ENCODE peak calls at places on chromosomes 6 and 20, in four cellular contexts. One of them, this sample, is unnamed.
A peak's percentile ranks its signal among the peaks of the same experiment; 100 is the strongest.

GRCh38 chr6:81486234-81486633 is 266.2 kb downstream of the TENT5A start:
- DNase-seq in osteoblast: no peak
- DNase-seq in fibroblast of lung: no peak
- DNase-seq in CD8-positive, alpha-beta T cell: no peak
- DNase-seq in this sample: no peak

GRCh38 chr6:31321820-31322219 is 35.2 kb downstream of the HLA-B start:
- DNase-seq in fibroblast of lung: no peak
- DNase-seq in osteoblast: no peak
- DNase-seq in CD8-positive, alpha-beta T cell: no peak
- DNase-seq in this sample: no peak

GRCh38 chr6:31585531-31585930 is 546 bp upstream of the LST1 start:
- DNase-seq in osteoblast: peak; percentile 30
- DNase-seq in CD8-positive, alpha-beta T cell: no peak
- DNase-seq in fibroblast of lung: no peak
- DNase-seq in this sample: no peak

GRCh38 chr20:46999821-47000465 is 105.3 kb downstream of the EYA2 start:
- DNase-seq in fibroblast of lung: no peak
- DNase-seq in CD8-positive, alpha-beta T cell: no peak
- DNase-seq in osteoblast: no peak
- DNase-seq in this sample: no peak

GRCh38 chr6:126210398-126211075 is 129.4 kb upstream of the CENPW start:
- DNase-seq in CD8-positive, alpha-beta T cell: no peak
- DNase-seq in fibroblast of lung: peak; percentile 5
- DNase-seq in osteoblast: no peak
- DNase-seq in this sample: no peak

GRCh38 chr20:6651016-6651415 is 116.5 kb upstream of the BMP2 start:
- DNase-seq in fibroblast of lung: peak; percentile 89
- DNase-seq in osteoblast: peak; percentile 34
- DNase-seq in CD8-positive, alpha-beta T cell: no peak
- DNase-seq in this sample: no peak

GRCh38 chr6:112041535-112041934 is 12.4 kb upstream of the CCN6 start:
- DNase-seq in CD8-positive, alpha-beta T cell: no peak
- DNase-seq in osteoblast: peak; percentile 10
- DNase-seq in fibroblast of lung: no peak
- DNase-seq in this sample: no peak

GRCh38 chr6:119467478-119468081 is 118.0 kb upstream of the MAN1A1 start:
- DNase-seq in osteoblast: no peak
- DNase-seq in fibroblast of lung: peak; percentile 74
- DNase-seq in CD8-positive, alpha-beta T cell: no peak
- DNase-seq in this sample: no peak

GRCh38 chr6:134722996-134723871 is 226.7 kb downstream of the ALDH8A1 start:
- DNase-seq in fibroblast of lung: peak; percentile 43
- DNase-seq in osteoblast: no peak
- DNase-seq in CD8-positive, alpha-beta T cell: no peak
- DNase-seq in this sample: no peak

GRCh38 chr6:3619800-3620199 is 131.7 kb downstream of the PXDC1 start:
- DNase-seq in osteoblast: no peak
- DNase-seq in CD8-positive, alpha-beta T cell: no peak
- DNase-seq in fibroblast of lung: no peak
- DNase-seq in this sample: peak; percentile 29

GRCh38 chr6:110560239-110561015 is 84.0 kb upstream of the SLC22A16 start:
- DNase-seq in fibroblast of lung: no peak
- DNase-seq in CD8-positive, alpha-beta T cell: no peak
- DNase-seq in osteoblast: no peak
- DNase-seq in this sample: no peak

GRCh38 chr6:55511124-55511820 is 67.7 kb downstream of the HMGCLL1 start:
- DNase-seq in fibroblast of lung: no peak
- DNase-seq in CD8-positive, alpha-beta T cell: no peak
- DNase-seq in osteoblast: no peak
- DNase-seq in this sample: no peak

GRCh38 chr6:55512904-55513303 is 66.1 kb downstream of the HMGCLL1 start:
- DNase-seq in CD8-positive, alpha-beta T cell: no peak
- DNase-seq in osteoblast: no peak
- DNase-seq in fibroblast of lung: no peak
- DNase-seq in this sample: no peak
- TF ChIP-seq CTCF in CD8-positive, alpha-beta T cell: no peak
- TF ChIP-seq CTCF in osteoblast: no peak
- TF ChIP-seq CTCF in fibroblast of lung: no peak
- TF ChIP-seq CTCF in this sample: no peak

GRCh38 chr6:139984317-139984716 is 609.9 kb upstream of the CITED2 start:
- DNase-seq in CD8-positive, alpha-beta T cell: no peak
- DNase-seq in fibroblast of lung: no peak
- DNase-seq in osteoblast: no peak
- DNase-seq in this sample: no peak
- H3K27ac ChIP-seq in CD8-positive, alpha-beta T cell: no peak overlapping the region
- H3K27ac ChIP-seq in fibroblast of lung: peak overlapping the region; percentile 51
- H3K27ac ChIP-seq in osteoblast: peak overlapping the region; percentile 85
- H3K27ac ChIP-seq in this sample: peak overlapping the region; percentile 85

DNA sequence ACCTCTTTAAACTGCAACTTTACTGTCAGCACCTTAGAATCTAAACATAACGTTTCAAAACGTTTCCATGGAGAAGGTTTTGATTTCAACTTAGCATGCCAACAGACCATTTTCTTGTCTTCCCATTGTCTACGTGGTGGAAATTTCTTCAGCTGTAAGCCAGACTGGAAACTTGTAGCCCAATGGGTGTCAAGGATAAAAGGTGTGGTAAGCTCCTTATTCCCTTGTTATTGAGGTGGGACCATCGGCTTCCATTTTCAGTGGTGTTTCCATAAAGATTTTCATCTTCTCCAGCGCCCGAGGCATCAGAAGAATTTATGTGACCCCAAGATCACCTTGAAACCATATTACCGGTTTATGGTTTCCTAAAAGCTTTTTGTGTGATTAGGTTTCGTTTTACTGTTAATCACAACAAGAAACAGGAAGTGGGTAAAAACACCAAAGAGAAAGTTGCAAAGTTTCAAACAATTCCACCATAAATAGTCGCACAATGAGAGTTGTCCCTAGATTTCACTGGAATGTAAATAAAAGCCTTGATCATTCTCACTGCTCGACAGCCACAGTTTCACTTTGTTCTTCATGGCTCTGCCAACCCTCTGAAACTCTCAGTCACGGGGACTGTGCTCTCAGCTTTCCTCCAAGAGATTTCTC is 62.9 kb upstream of the CD2AP start:
- DNase-seq in osteoblast: peak; percentile 55
- DNase-seq in CD8-positive, alpha-beta T cell: no peak
- DNase-seq in fibroblast of lung: peak; percentile 61
- DNase-seq in this sample: no peak
- H3K4me3 ChIP-seq in osteoblast: peak overlapping the region; percentile 76
- H3K4me3 ChIP-seq in CD8-positive, alpha-beta T cell: peak overlapping the region; percentile 38
- H3K4me3 ChIP-seq in fibroblast of lung: peak overlapping the region; percentile 61
- H3K4me3 ChIP-seq in this sample: peak overlapping the region; percentile 61

GRCh38 chr6:28896505-28897392 is 27.0 kb downstream of the TRIM27 start:
- DNase-seq in CD8-positive, alpha-beta T cell: peak; percentile 32
- DNase-seq in fibroblast of lung: peak; percentile 65
- DNase-seq in osteoblast: no peak
- DNase-seq in this sample: peak; percentile 80
- TF ChIP-seq CTCF in CD8-positive, alpha-beta T cell: peak; percentile 26
- TF ChIP-seq CTCF in fibroblast of lung: peak; percentile 26
- TF ChIP-seq CTCF in osteoblast: peak; percentile 18
- TF ChIP-seq CTCF in this sample: no peak

GRCh38 chr20:12737900-12738299 is 270.9 kb upstream of the SPTLC3 start:
- DNase-seq in fibroblast of lung: no peak
- DNase-seq in CD8-positive, alpha-beta T cell: no peak
- DNase-seq in osteoblast: no peak
- DNase-seq in this sample: no peak

GRCh38 chr20:12740647-12741046 is 268.1 kb upstream of the SPTLC3 start:
- DNase-seq in fibroblast of lung: no peak
- DNase-seq in CD8-positive, alpha-beta T cell: no peak
- DNase-seq in osteoblast: no peak
- DNase-seq in this sample: no peak

GRCh38 chr20:12737497-12737896 is 271.3 kb upstream of the SPTLC3 start:
- DNase-seq in osteoblast: no peak
- DNase-seq in fibroblast of lung: no peak
- DNase-seq in CD8-positive, alpha-beta T cell: no peak
- DNase-seq in this sample: no peak
- H3K27ac ChIP-seq in osteoblast: no peak overlapping the region
- H3K27ac ChIP-seq in fibroblast of lung: no peak overlapping the region
- H3K27ac ChIP-seq in CD8-positive, alpha-beta T cell: no peak overlapping the region
- H3K27ac ChIP-seq in this sample: peak overlapping the region; percentile 93

DNA sequence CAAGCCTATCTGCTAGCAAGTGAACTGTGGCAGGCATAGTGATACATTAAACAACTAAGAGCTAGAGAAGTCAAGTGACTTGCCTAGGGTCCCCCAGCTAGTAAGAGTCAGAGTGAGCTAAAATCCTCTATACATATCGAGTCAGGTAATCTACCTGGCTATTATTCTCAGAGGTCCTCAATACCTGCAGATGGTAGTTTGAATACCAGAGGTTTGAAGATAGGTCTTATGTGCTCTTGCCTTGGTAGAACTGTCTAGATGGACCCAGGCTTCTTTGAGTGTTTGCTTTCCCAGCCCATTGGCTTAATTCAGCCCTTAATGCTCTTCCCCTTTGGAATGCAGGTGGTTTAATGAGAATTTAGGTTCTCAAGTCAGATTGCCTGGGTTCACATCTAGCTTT is 1.1 kb downstream of the ERGIC3 start:
- DNase-seq in osteoblast: peak; percentile 57
- DNase-seq in CD8-positive, alpha-beta T cell: no peak
- DNase-seq in fibroblast of lung: no peak
- DNase-seq in this sample: no peak
- H3K4me3 ChIP-seq in osteoblast: peak overlapping the region; percentile 95
- H3K4me3 ChIP-seq in CD8-positive, alpha-beta T cell: no peak overlapping the region
- H3K4me3 ChIP-seq in fibroblast of lung: peak overlapping the region; percentile 74
- H3K4me3 ChIP-seq in this sample: no peak overlapping the region

GRCh38 chr6:39102024-39102820 is 12.8 kb downstream of the SAYSD1 start:
- DNase-seq in fibroblast of lung: peak; percentile 98
- DNase-seq in CD8-positive, alpha-beta T cell: no peak
- DNase-seq in osteoblast: peak; percentile 57
- DNase-seq in this sample: no peak
- TF ChIP-seq CTCF in fibroblast of lung: peak; percentile 63
- TF ChIP-seq CTCF in CD8-positive, alpha-beta T cell: no peak
- TF ChIP-seq CTCF in osteoblast: peak; percentile 54
- TF ChIP-seq CTCF in this sample: peak; percentile 26

GRCh38 chr6:36962874-36963273 is 8.3 kb downstream of the PI16 start:
- DNase-seq in fibroblast of lung: peak; percentile 57
- DNase-seq in osteoblast: peak; percentile 91
- DNase-seq in CD8-positive, alpha-beta T cell: peak; percentile 51
- DNase-seq in this sample: no peak
- H3K27ac ChIP-seq in fibroblast of lung: no peak overlapping the region
- H3K27ac ChIP-seq in osteoblast: no peak overlapping the region
- H3K27ac ChIP-seq in CD8-positive, alpha-beta T cell: peak overlapping the region; percentile 19
- H3K27ac ChIP-seq in this sample: no peak overlapping the region

GRCh38 chr6:148857817-148858390 is 111.1 kb downstream of the UST start:
- DNase-seq in fibroblast of lung: peak; percentile 76
- DNase-seq in osteoblast: peak; percentile 19
- DNase-seq in CD8-positive, alpha-beta T cell: no peak
- DNase-seq in this sample: no peak
- H3K4me3 ChIP-seq in fibroblast of lung: no peak overlapping the region
- H3K4me3 ChIP-seq in osteoblast: no peak overlapping the region
- H3K4me3 ChIP-seq in CD8-positive, alpha-beta T cell: no peak overlapping the region
- H3K4me3 ChIP-seq in this sample: no peak overlapping the region